ENCODE peak calls at places on chromosome 20, in four cellular contexts. M, A, E and Q are unnamed samples.
A peak's percentile ranks its signal among the peaks of the same experiment; 100 is the strongest.

GRCh38 chr20:59938696-59939051 is 1.4 kb downstream of the PPP1R3D start:
- DNase-seq in M (no peak), A (peak; percentile 33), E (no peak), Q (no peak)

GRCh38 chr20:57701651-57702050 is 8.2 kb downstream of the PMEPA1 start:
- DNase-seq in M (no peak), A (no peak), E (no peak), Q (no peak)

GRCh38 chr20:887137-887536 is 29.0 kb downstream of the ANGPT4 start:
- DNase-seq in M (no peak), A (no peak), E (no peak), Q (no peak)

GRCh38 chr20:51027396-51027795 is 4.5 kb upstream of the KCNG1 start:
- DNase-seq in M (no peak), A (no peak), E (no peak), Q (no peak)

GRCh38 chr20:8129211-8129986 is 2.7 kb upstream of the PLCB1 start:
- DNase-seq in M (no peak), A (no peak), E (no peak), Q (no peak)

GRCh38 chr20:9660236-9660868 is 146.0 kb downstream of the LAMP5 start:
- DNase-seq in M (no peak), A (no peak), E (peak; percentile 5), Q (no peak)

GRCh38 chr20:35947489-35947888 is 6.8 kb downstream of the SCAND1 start:
- DNase-seq in M (no peak), A (no peak), E (peak; percentile 67), Q (no peak)

GRCh38 chr20:63772781-63773520 is 33.4 kb downstream of the SLC2A4RG start:
- DNase-seq in M (no peak), A (no peak), E (no peak), Q (no peak)

GRCh38 chr20:57658447-57659130 is 38.4 kb upstream of the ZBP1 start:
- DNase-seq in M (no peak), A (no peak), E (no peak), Q (no peak)

GRCh38 chr20:33839591-33839990 is 28.4 kb downstream of the CHMP4B start:
- DNase-seq in M (no peak), A (no peak), E (no peak), Q (no peak)

GRCh38 chr20:831251-831650 is 2.3 kb upstream of the FAM110A start:
- DNase-seq in M (no peak), A (no peak), E (no peak), Q (no peak)

GRCh38 chr20:1818895-1819294 is 76.3 kb upstream of the SIRPA start:
- DNase-seq in M (no peak), A (no peak), E (no peak), Q (no peak)

GRCh38 chr20:45771182-45771759 is 20.4 kb downstream of the WFDC3 start:
- DNase-seq in M (peak; percentile 73), A (peak; percentile 82), E (peak; percentile 82), Q (peak; percentile 53)

GRCh38 chr20:21048841-21049273 is 57.3 kb downstream of the LINC00237 start:
- DNase-seq in M (peak; percentile 17), A (no peak), E (peak; percentile 42), Q (peak; percentile 1)

GRCh38 chr20:19975436-19975799 is 41.7 kb upstream of the NAA20 start:
- DNase-seq in M (no peak), A (no peak), E (no peak), Q (no peak)

GRCh38 chr20:53786445-53787267 is 193.0 kb upstream of the ZNF217 start:
- DNase-seq in M (no peak), A (no peak), E (peak; percentile 22), Q (no peak)

GRCh38 chr20:51313275-51313898 is 229.1 kb downstream of the NFATC2 start:
- DNase-seq in M (no peak), A (no peak), E (no peak), Q (no peak)

GRCh38 chr20:13824459-13824858 is 39.6 kb downstream of the NDUFAF5 start:
- DNase-seq in M (no peak), A (no peak), E (no peak), Q (no peak)

GRCh38 chr20:1965520-1966278 is 28.2 kb downstream of the PDYN start:
- DNase-seq in M (peak; percentile 60), A (peak; percentile 71), E (peak; percentile 86), Q (peak; percentile 21)

GRCh38 chr20:35077341-35077740 is 15.3 kb downstream of the TRPC4AP start:
- DNase-seq in M (no peak), A (no peak), E (no peak), Q (no peak)

GRCh38 chr20:5580940-5581708 is 169.1 kb upstream of the SHLD1 start:
- DNase-seq in M (no peak), A (no peak), E (no peak), Q (no peak)

GRCh38 chr20:58709703-58710039 is 17.1 kb downstream of the NPEPL1 start:
- DNase-seq in M (no peak), A (no peak), E (no peak), Q (no peak)

GRCh38 chr20:4110885-4111284 is 95.5 kb upstream of the RNF24 start:
- DNase-seq in M (no peak), A (no peak), E (no peak), Q (no peak)

GRCh38 chr20:14643146-14643545 is 305.7 kb upstream of the FLRT3 start:
- DNase-seq in M (no peak), A (no peak), E (no peak), Q (no peak)

GRCh38 chr20:1050440-1050839 is 48.3 kb upstream of the RSPO4 start:
- DNase-seq in M (no peak), A (no peak), E (no peak), Q (no peak)

GRCh38 chr20:36144336-36144735 is 10.2 kb upstream of the EPB41L1 start:
- DNase-seq in M (no peak), A (no peak), E (no peak), Q (no peak)

GRCh38 chr20:23039885-23040508 is 4.9 kb downstream of the SSTR4 start:
- DNase-seq in M (no peak), A (no peak), E (no peak), Q (no peak)

GRCh38 chr20:33209789-33210188 is 7.4 kb upstream of the BPIFA3 start:
- DNase-seq in M (peak; percentile 7), A (peak; percentile 35), E (peak; percentile 29), Q (no peak)

GRCh38 chr20:10537850-10538480 is 102.9 kb downstream of the SLX4IP start:
- DNase-seq in M (no peak), A (no peak), E (no peak), Q (no peak)

GRCh38 chr20:15327123-15327522 is 989.7 kb upstream of the FLRT3 start:
- DNase-seq in M (no peak), A (no peak), E (no peak), Q (no peak)

GRCh38 chr20:48823960-48824497 is 3.8 kb downstream of the PREX1 start:
- DNase-seq in M (no peak), A (no peak), E (peak; percentile 50), Q (peak; percentile 73)

GRCh38 chr20:56215115-56215514 is 33.4 kb upstream of the MC3R start:
- DNase-seq in M (no peak), A (no peak), E (no peak), Q (no peak)

GRCh38 chr20:50930139-50931047 is 844 bp downstream of the ADNP start:
- DNase-seq in M (peak; percentile 20), A (peak; percentile 23), E (peak; percentile 53), Q (no peak)

GRCh38 chr20:55160022-55160421 is 684.6 kb downstream of the DOK5 start:
- DNase-seq in M (no peak), A (no peak), E (no peak), Q (no peak)

GRCh38 chr20:18272451-18272850 is 15.9 kb upstream of the ZNF133 start:
- DNase-seq in M (no peak), A (peak; percentile 28), E (no peak), Q (no peak)
- TF ChIP-seq CTCF in M (no peak), A (no peak), E (no peak), Q (peak; percentile 22)

GRCh38 chr20:32201977-32202363 is 5.6 kb downstream of the PLAGL2 start:
- DNase-seq in M (no peak), A (no peak), E (no peak), Q (no peak)
- H3K4me3 ChIP-seq in M (no peak overlapping the region), A (no peak overlapping the region), E (no peak overlapping the region), Q (no peak overlapping the region)

GRCh38 chr20:61262514-61262913 is 10.5 kb downstream of the CDH4 start:
- DNase-seq in M (no peak), A (no peak), E (no peak), Q (no peak)

GRCh38 chr20:61262036-61262435 is 10.0 kb downstream of the CDH4 start:
- DNase-seq in M (no peak), A (no peak), E (no peak), Q (no peak)

GRCh38 chr20:61263084-61263695 is 11.1 kb downstream of the CDH4 start:
- DNase-seq in M (peak; percentile 13), A (no peak), E (peak; percentile 9), Q (no peak)

GRCh38 chr20:61259741-61260140 is 7.7 kb downstream of the CDH4 start:
- DNase-seq in M (no peak), A (no peak), E (no peak), Q (no peak)

DNA sequence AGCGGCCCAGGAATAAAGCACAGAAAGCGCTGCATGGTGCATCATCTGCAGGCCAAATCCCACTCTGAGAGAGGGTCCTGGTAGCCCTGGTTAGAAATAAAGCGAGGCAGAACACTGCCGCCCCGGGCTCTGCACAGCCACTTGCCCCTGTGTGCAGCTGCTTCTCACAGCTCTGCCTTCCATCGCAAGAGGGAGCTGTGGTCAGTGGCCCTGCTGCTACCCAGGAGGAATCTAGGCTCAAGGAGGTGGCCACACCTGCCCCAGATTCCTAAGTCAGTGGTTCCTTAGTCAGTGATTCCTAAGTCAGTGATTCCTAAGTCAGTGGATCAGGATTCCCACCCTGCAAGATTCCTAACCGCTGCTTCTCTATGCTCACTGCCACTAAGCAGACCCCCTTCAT is 8.8 kb downstream of the CDH4 start:
- DNase-seq in M (no peak), A (no peak), E (no peak), Q (no peak)
- TF ChIP-seq CTCF in M (no peak), A (no peak), E (no peak), Q (no peak)

GRCh38 chr20:41055679-41056078 is 27.1 kb downstream of the TOP1 start:
- DNase-seq in M (no peak), A (no peak), E (no peak), Q (no peak)

GRCh38 chr20:41052742-41053419 is 24.3 kb downstream of the TOP1 start:
- DNase-seq in M (no peak), A (no peak), E (no peak), Q (no peak)

GRCh38 chr20:41051426-41051825 is 22.8 kb downstream of the TOP1 start:
- DNase-seq in M (no peak), A (no peak), E (no peak), Q (no peak)

GRCh38 chr20:41058007-41058673 is 29.5 kb downstream of the TOP1 start:
- DNase-seq in M (no peak), A (no peak), E (no peak), Q (no peak)

DNA sequence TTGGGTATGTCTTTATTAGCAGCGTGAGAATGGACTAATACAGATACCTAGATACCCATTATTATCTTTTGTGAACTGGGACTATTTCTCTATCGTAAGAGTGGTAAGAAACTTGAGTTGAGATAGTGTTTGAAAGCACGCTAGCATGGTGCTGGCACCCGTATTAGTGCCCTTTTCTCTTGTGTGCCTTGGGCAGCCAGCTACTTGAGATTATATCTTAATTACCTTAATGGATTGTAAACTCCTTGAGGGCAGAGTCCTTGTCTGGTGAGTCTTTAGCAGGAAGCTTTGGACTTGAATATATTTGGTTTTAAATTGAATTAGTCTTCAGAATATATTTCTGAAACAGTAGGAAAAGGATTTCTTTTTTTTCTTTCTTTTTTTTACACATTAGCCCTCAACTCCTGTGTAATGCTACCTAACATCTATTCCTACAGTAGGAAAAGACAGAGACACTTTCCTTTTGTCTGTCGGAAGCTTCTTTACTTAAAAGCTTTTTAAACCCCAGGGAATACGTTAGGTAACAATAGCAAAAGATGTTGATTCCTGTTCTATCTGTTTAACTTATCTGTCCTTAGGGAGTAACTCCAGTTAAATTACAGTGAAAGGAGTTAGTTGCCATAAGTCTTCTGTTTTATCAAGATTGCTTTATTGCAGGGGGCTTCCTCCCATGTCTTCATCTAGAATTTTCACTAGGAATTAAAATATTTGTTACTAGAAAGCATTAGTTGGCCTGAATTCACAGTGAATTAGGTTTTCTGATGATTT is 26.0 kb downstream of the TOP1 start:
- DNase-seq in M (no peak), A (no peak), E (no peak), Q (no peak)
- H3K4me3 ChIP-seq in M (no peak overlapping the region), A (no peak overlapping the region), E (no peak overlapping the region), Q (no peak overlapping the region)